ENCODE peak calls at places on chromosomes 16 and 17, in seven cellular contexts. S is upper lobe of right lung; A is stimulated activated CD8-positive, alpha-beta memory T cell treated with anti-CD3 and anti-CD28 coated beads, Interleukin-7, amount 100 ng/mL, for 24 hours; H is HuH-7; U is NCI-H1417; O is nucleus accumbens; B is C1 segment of cervical spinal cord. G is an unnamed sample.

GRCh38 chr17:82831818-82832200 is 8.0 kb downstream of the ZNF750 start:
- DNase-seq in O (no peak), H (no peak), B (no peak), A (no peak), S (no peak), U (no peak), G (no peak)

GRCh38 chr17:82006468-82007227 is 16.0 kb downstream of the CENPX start:
- DNase-seq in S (no peak), B (peak), O (no peak), A (no peak), H (no peak), U (no peak), G (no peak)

GRCh38 chr16:6341993-6342392 is 990.7 kb upstream of the RBFOX1 start:
- DNase-seq in H (no peak), B (no peak), U (no peak), S (no peak), A (no peak), O (no peak), G (no peak)

GRCh38 chr16:56353054-56353921 is 72.1 kb downstream of the AMFR start:
- DNase-seq in U (no peak), O (no peak), H (no peak), S (peak), B (no peak), A (no peak), G (no peak)

GRCh38 chr16:65600629-65601028 is 478.8 kb upstream of the CDH11 start:
- DNase-seq in H (no peak), A (no peak), O (no peak), S (no peak), B (no peak), U (no peak), G (no peak)

GRCh38 chr17:46929413-46929812 is 6.5 kb downstream of the GOSR2 start:
- DNase-seq in O (no peak), A (no peak), B (no peak), H (no peak), S (no peak), U (no peak), G (no peak)

GRCh38 chr16:68447721-68448359 is 468 bp downstream of the SMPD3 start:
- DNase-seq in S (no peak), U (peak), O (no peak), A (no peak), H (no peak), B (no peak), G (no peak)

GRCh38 chr17:6145946-6146345 is 75.8 kb downstream of the WSCD1 start:
- DNase-seq in S (no peak), U (no peak), A (no peak), O (no peak), B (no peak), H (no peak), G (no peak)

GRCh38 chr17:59331929-59332889 is 754 bp downstream of the YPEL2 start:
- DNase-seq in O (no peak), S (peak), A (no peak), B (peak), H (no peak), U (peak), G (peak)

GRCh38 chr17:18166894-18167293 is 16.7 kb upstream of the ALKBH5 start:
- DNase-seq in S (no peak), U (no peak), B (no peak), O (no peak), H (no peak), A (no peak), G (peak)

GRCh38 chr16:85755929-85756768 is 5.3 kb upstream of the C16orf74 start:
- DNase-seq in H (no peak), A (no peak), O (no peak), B (no peak), U (no peak), S (no peak), G (no peak)

GRCh38 chr17:33940769-33941168 is 314.3 kb upstream of the CCL2 start:
- DNase-seq in H (no peak), U (no peak), O (no peak), S (no peak), A (no peak), B (no peak), G (no peak)

GRCh38 chr17:82876149-82876548 is 36.3 kb upstream of the ZNF750 start:
- DNase-seq in A (no peak), O (no peak), S (no peak), B (no peak), U (no peak), H (no peak), G (peak)

GRCh38 chr17:27649929-27650328 is 18.9 kb downstream of the LGALS9 start:
- DNase-seq in S (no peak), O (peak), H (no peak), A (no peak), B (peak), U (no peak), G (no peak)

GRCh38 chr17:70169707-70170597 is 620 bp downstream of the KCNJ2 start:
- DNase-seq in A (no peak), B (no peak), U (peak), H (no peak), S (no peak), O (no peak), G (no peak)

GRCh38 chr17:38572665-38573365 is 32.9 kb downstream of the SRCIN1 start:
- DNase-seq in S (no peak), H (peak), A (no peak), O (peak), B (peak), U (peak), G (peak)